ENCODE peak calls at places on chromosomes 16 and 17, in six cellular contexts. I is cerebellum, G is ELF-1, E is brain microvascular endothelial cell, K is AG09319, B is BJ. X is an unnamed sample.
A peak's percentile ranks its signal among the peaks of the same experiment; 100 is the strongest.

GRCh38 chr16:72856797-72857196 is 191.1 kb downstream of the ZFHX3 start:
- DNase-seq in K (no peak), I (peak; percentile 13), B (no peak), G (peak; percentile 41), E (peak; percentile 39), X (no peak)

GRCh38 chr17:13592427-13592826 is 9.3 kb downstream of the HS3ST3A1 start:
- DNase-seq in I (no peak), K (no peak), G (no peak), E (no peak), B (no peak), X (no peak)

GRCh38 chr16:53068423-53068833 is 13.6 kb downstream of the CHD9 start:
- DNase-seq in I (no peak), E (no peak), K (no peak), G (no peak), B (no peak), X (no peak)

GRCh38 chr17:2955931-2956582 is 107.3 kb downstream of the OR1D5 start:
- DNase-seq in G (no peak), E (no peak), I (no peak), K (no peak), B (no peak), X (no peak)

GRCh38 chr17:46195217-46195855 is 2.1 kb upstream of the KANSL1 start:
- DNase-seq in E (no peak), K (no peak), B (no peak), G (no peak), I (no peak), X (no peak)

GRCh38 chr17:82351254-82351712 is 7.8 kb upstream of the TEX19 start:
- DNase-seq in I (no peak), E (no peak), K (no peak), B (no peak), G (no peak), X (no peak)

GRCh38 chr17:8117980-8118768 is at the start of gene ALOXE3:
- DNase-seq in I (peak; percentile 66), B (no peak), G (peak; percentile 73), K (no peak), E (peak; percentile 59), X (peak; percentile 84)

GRCh38 chr17:51813166-51813783 is 345.2 kb downstream of the CA10 start:
- DNase-seq in K (no peak), I (peak; percentile 46), G (no peak), B (no peak), E (no peak), X (no peak)

GRCh38 chr17:17028059-17028877 is 14.0 kb upstream of the MPRIP start:
- DNase-seq in E (peak; percentile 69), I (no peak), G (peak; percentile 97), B (peak; percentile 56), K (no peak), X (no peak)